ENCODE peak calls at places on chromosomes 13 and 19, in eight cellular contexts. F is stimulated activated CD8-positive, alpha-beta memory T cell treated with anti-CD3 and anti-CD28 coated beads, Interleukin-7, amount 100 ng/mL, for 1 hour; M is T1000; L is foreskin fibroblast; B is activated CD4-positive, alpha-beta T cell treated with anti-CD3 and anti-CD28 coated beads, Interleukin-2, amount 50 U/mL, for 48 hours; O is breast epithelium; Y is H9; P is AG09319. E is an unnamed sample.

GRCh38 chr13:64088491-64088890 is 2672.8 kb upstream of the PCDH20 start:
- DNase-seq in F (no peak), M (no peak), L (no peak), B (no peak), O (no peak), Y (no peak), P (no peak), E (no peak)

GRCh38 chr19:27846944-27847343 is 1366.0 kb downstream of the UQCRFS1 start:
- DNase-seq in F (no peak), M (no peak), L (no peak), B (no peak), O (no peak), Y (no peak), P (no peak), E (no peak)

GRCh38 chr13:113922412-113923118 is 51.3 kb downstream of the C13orf46 start:
- DNase-seq in F (no peak), M (no peak), L (no peak), B (no peak), O (peak; percentile 6), Y (peak; percentile 14), P (no peak), E (no peak)

GRCh38 chr13:36814465-36814864 is 4.6 kb upstream of the RFXAP start:
- DNase-seq in F (no peak), M (no peak), L (no peak), B (no peak), O (no peak), Y (no peak), P (no peak), E (no peak)

GRCh38 chr13:80037505-80037888 is 303.4 kb downstream of the SPRY2 start:
- DNase-seq in F (no peak), M (peak; percentile 6), L (peak; percentile 94), B (no peak), O (no peak), Y (no peak), P (peak; percentile 49), E (no peak)

GRCh38 chr13:59834801-59835200 is 328.9 kb downstream of the DIAPH3 start:
- DNase-seq in F (no peak), M (no peak), L (peak; percentile 23), B (no peak), O (no peak), Y (no peak), P (no peak), E (no peak)

GRCh38 chr13:104984296-104984818 is 1551.1 kb downstream of the EFNB2 start:
- DNase-seq in F (no peak), M (no peak), L (peak; percentile 15), B (peak; percentile 30), O (no peak), Y (no peak), P (no peak), E (peak; percentile 71)

GRCh38 chr13:48437381-48437780 is 24.5 kb upstream of the LPAR6 start:
- DNase-seq in F (no peak), M (no peak), L (no peak), B (no peak), O (no peak), Y (no peak), P (no peak), E (no peak)

GRCh38 chr19:27681972-27682371 is 1531.0 kb downstream of the UQCRFS1 start:
- DNase-seq in F (no peak), M (no peak), L (no peak), B (no peak), O (no peak), Y (no peak), P (no peak), E (no peak)

GRCh38 chr13:50144473-50145160 is 129.4 kb downstream of the KCNRG start:
- DNase-seq in F (no peak), M (no peak), L (no peak), B (no peak), O (no peak), Y (no peak), P (no peak), E (no peak)

GRCh38 chr19:53621885-53622710 is 9.7 kb upstream of the DPRX start:
- DNase-seq in F (no peak), M (no peak), L (peak; percentile 1), B (no peak), O (peak; percentile 31), Y (no peak), P (no peak), E (no peak)

GRCh38 chr19:12064266-12065099 is at the start of gene ZNF844:
- DNase-seq in F (peak; percentile 37), M (peak; percentile 89), L (peak; percentile 90), B (peak; percentile 88), O (peak; percentile 97), Y (peak; percentile 97), P (peak; percentile 78), E (peak; percentile 77)

GRCh38 chr19:57374179-57374578 is 10.8 kb downstream of the TRAPPC2B start:
- DNase-seq in F (no peak), M (no peak), L (no peak), B (no peak), O (no peak), Y (no peak), P (no peak), E (no peak)

GRCh38 chr13:42279080-42279479 is 7.1 kb downstream of the AKAP11 start:
- DNase-seq in F (no peak), M (no peak), L (no peak), B (peak; percentile 35), O (no peak), Y (no peak), P (no peak), E (no peak)

GRCh38 chr19:23440791-23441190 is 45.5 kb upstream of the ZNF91 start:
- DNase-seq in F (no peak), M (no peak), L (no peak), B (peak; percentile 16), O (no peak), Y (peak; percentile 46), P (no peak), E (no peak)

GRCh38 chr19:42360787-42361544 is 29.1 kb downstream of the CNFN start:
- DNase-seq in F (no peak), M (no peak), L (no peak), B (no peak), O (no peak), Y (peak; percentile 85), P (no peak), E (no peak)

GRCh38 chr13:77696006-77696862 is 1.3 kb upstream of the SLAIN1 start:
- DNase-seq in F (no peak), M (no peak), L (no peak), B (no peak), O (no peak), Y (no peak), P (no peak), E (no peak)

GRCh38 chr13:95099541-95099940 is 201.7 kb downstream of the ABCC4 start:
- DNase-seq in F (no peak), M (no peak), L (peak; percentile 70), B (no peak), O (no peak), Y (no peak), P (no peak), E (no peak)

GRCh38 chr19:41373993-41374392 is 2.3 kb upstream of the TMEM91 start:
- DNase-seq in F (no peak), M (peak; percentile 6), L (peak; percentile 91), B (no peak), O (no peak), Y (no peak), P (peak; percentile 84), E (no peak)

GRCh38 chr13:98103942-98104880 is 38.7 kb upstream of the FARP1 start:
- DNase-seq in F (no peak), M (no peak), L (no peak), B (no peak), O (no peak), Y (peak; percentile 36), P (no peak), E (no peak)

GRCh38 chr13:59038824-59039223 is 1124.9 kb downstream of the DIAPH3 start:
- DNase-seq in F (no peak), M (no peak), L (no peak), B (no peak), O (no peak), Y (no peak), P (no peak), E (no peak)

GRCh38 chr19:54875506-54875905 is 1.5 kb downstream of the FCAR start:
- DNase-seq in F (no peak), M (no peak), L (no peak), B (no peak), O (no peak), Y (no peak), P (no peak), E (peak; percentile 70)

GRCh38 chr13:35599385-35599784 is 122.9 kb upstream of the MAB21L1 start:
- DNase-seq in F (no peak), M (no peak), L (no peak), B (no peak), O (no peak), Y (no peak), P (no peak), E (no peak)

GRCh38 chr19:33201886-33202545 is 7.9 kb downstream of the LRP3 start:
- DNase-seq in F (no peak), M (no peak), L (no peak), B (no peak), O (no peak), Y (no peak), P (no peak), E (no peak)

E was measured in GDM1.